ENCODE peak calls at places on chromosome 20, in nine cellular contexts. H is lower leg skin; M is A549; O is CD4-positive, alpha-beta memory T cell; T is fibroblast of mammary gland; E is endodermal cell; X is mucosa of descending colon; P is trophoblast cell; L is cardiac fibroblast. N is an unnamed sample.

GRCh38 chr20:34781250-34781649 is 44.2 kb downstream of the NCOA6 start:
- DNase-seq in H (no peak), M (no peak), O (no peak), T (no peak), E (no peak), X (no peak), P (no peak), L (no peak), N (no peak)

GRCh38 chr20:36273414-36274247 is 32.5 kb upstream of the DLGAP4 start:
- DNase-seq in H (no peak), M (peak), O (no peak), T (peak), E (no peak), X (peak), P (peak), L (peak), N (no peak)

GRCh38 chr20:12721636-12722035 is 287.1 kb upstream of the SPTLC3 start:
- DNase-seq in H (no peak), M (no peak), O (no peak), T (no peak), E (no peak), X (no peak), P (no peak), L (no peak), N (no peak)

GRCh38 chr20:43914697-43915208 is at the start of gene TOX2:
- DNase-seq in H (no peak), M (peak), O (peak), T (no peak), E (peak), X (peak), P (no peak), L (peak), N (peak)

GRCh38 chr20:37804584-37805566 is 98.1 kb upstream of the VSTM2L start:
- DNase-seq in H (peak), M (no peak), O (no peak), T (no peak), E (no peak), X (peak), P (no peak), L (peak), N (no peak)

GRCh38 chr20:36405255-36405654 is 99.1 kb downstream of the DLGAP4 start:
- DNase-seq in H (no peak), M (no peak), O (no peak), T (peak), E (no peak), X (no peak), P (no peak), L (peak), N (no peak)

GRCh38 chr20:19903168-19903676 is 113.9 kb upstream of the NAA20 start:
- DNase-seq in H (peak), M (peak), O (peak), T (peak), E (no peak), X (peak), P (no peak), L (peak), N (no peak)

GRCh38 chr20:6886065-6886729 is 118.7 kb downstream of the BMP2 start:
- DNase-seq in H (no peak), M (no peak), O (no peak), T (no peak), E (peak), X (no peak), P (no peak), L (no peak), N (no peak)

GRCh38 chr20:21707999-21708737 is 2.7 kb downstream of the PAX1 start:
- DNase-seq in H (no peak), M (no peak), O (no peak), T (no peak), E (no peak), X (no peak), P (no peak), L (no peak), N (no peak)

GRCh38 chr20:32452776-32453466 is 94.8 kb downstream of the ASXL1 start:
- DNase-seq in H (no peak), M (no peak), O (no peak), T (no peak), E (no peak), X (no peak), P (no peak), L (no peak), N (no peak)

GRCh38 chr20:13831476-13831875 is 46.6 kb downstream of the NDUFAF5 start:
- DNase-seq in H (no peak), M (no peak), O (no peak), T (no peak), E (no peak), X (no peak), P (no peak), L (no peak), N (no peak)

GRCh38 chr20:32761831-32762753 is at the start of gene DNMT3B:
- DNase-seq in H (peak), M (peak), O (peak), T (peak), E (peak), X (peak), P (peak), L (peak), N (peak)

GRCh38 chr20:6007094-6007528 is 46.7 kb downstream of the LRRN4 start:
- DNase-seq in H (no peak), M (no peak), O (no peak), T (no peak), E (no peak), X (peak), P (no peak), L (no peak), N (no peak)

GRCh38 chr20:44495802-44496481 is 20.3 kb downstream of the TTPAL start:
- DNase-seq in H (no peak), M (peak), O (no peak), T (peak), E (no peak), X (no peak), P (peak), L (peak), N (peak)

GRCh38 chr20:15446373-15446772 is 1109.0 kb upstream of the FLRT3 start:
- DNase-seq in H (no peak), M (no peak), O (no peak), T (no peak), E (no peak), X (no peak), P (no peak), L (no peak), N (no peak)

GRCh38 chr20:23226612-23227265 is 123.9 kb upstream of the NXT1 start:
- DNase-seq in H (no peak), M (no peak), O (no peak), T (peak), E (no peak), X (no peak), P (no peak), L (no peak), N (no peak)

GRCh38 chr20:40424695-40425094 is 264.3 kb downstream of the MAFB start:
- DNase-seq in H (no peak), M (no peak), O (no peak), T (no peak), E (no peak), X (no peak), P (no peak), L (no peak), N (no peak)

GRCh38 chr20:13788167-13788834 is 3.5 kb downstream of the NDUFAF5 start:
- DNase-seq in H (peak), M (peak), O (no peak), T (peak), E (peak), X (peak), P (peak), L (peak), N (peak)

GRCh38 chr20:53215166-53215565 is 243.0 kb downstream of the TSHZ2 start:
- DNase-seq in H (no peak), M (no peak), O (peak), T (no peak), E (no peak), X (no peak), P (no peak), L (no peak), N (no peak)

GRCh38 chr20:58233881-58234528 is 5.6 kb upstream of the ANKRD60 start:
- DNase-seq in H (no peak), M (peak), O (no peak), T (no peak), E (peak), X (peak), P (no peak), L (no peak), N (peak)

GRCh38 chr20:25288291-25289181 is 40.7 kb downstream of the PYGB start:
- DNase-seq in H (no peak), M (no peak), O (no peak), T (no peak), E (no peak), X (no peak), P (no peak), L (no peak), N (no peak)

GRCh38 chr20:34553366-34553867 is 5.1 kb upstream of the MAP1LC3A start:
- DNase-seq in H (no peak), M (no peak), O (no peak), T (no peak), E (no peak), X (no peak), P (no peak), L (no peak), N (peak)

GRCh38 chr20:50628326-50628725 is 63.0 kb downstream of the RIPOR3 start:
- DNase-seq in H (no peak), M (no peak), O (no peak), T (no peak), E (no peak), X (no peak), P (no peak), L (no peak), N (no peak)

GRCh38 chr20:9912290-9912689 is 73.4 kb upstream of the PAK5 start:
- DNase-seq in H (no peak), M (no peak), O (no peak), T (no peak), E (no peak), X (no peak), P (no peak), L (no peak), N (no peak)

GRCh38 chr20:41572010-41572572 is 46.1 kb downstream of the CHD6 start:
- DNase-seq in H (no peak), M (no peak), O (no peak), T (no peak), E (no peak), X (peak), P (no peak), L (no peak), N (no peak)

GRCh38 chr20:50577175-50578018 is 67.2 kb downstream of the PTPN1 start:
- DNase-seq in H (no peak), M (no peak), O (no peak), T (no peak), E (no peak), X (peak), P (no peak), L (no peak), N (no peak)

GRCh38 chr20:34750484-34750883 is 46.3 kb downstream of the TP53INP2 start:
- DNase-seq in H (no peak), M (no peak), O (no peak), T (no peak), E (no peak), X (no peak), P (no peak), L (no peak), N (no peak)

GRCh38 chr20:50338479-50339195 is 148.0 kb downstream of the CEBPB start:
- DNase-seq in H (peak), M (no peak), O (peak), T (no peak), E (peak), X (no peak), P (no peak), L (peak), N (peak)

GRCh38 chr20:61066541-61066940 is 185.5 kb upstream of the CDH4 start:
- DNase-seq in H (no peak), M (no peak), O (no peak), T (no peak), E (no peak), X (no peak), P (no peak), L (no peak), N (no peak)

GRCh38 chr20:34538671-34539123 is 19.8 kb upstream of the MAP1LC3A start:
- DNase-seq in H (no peak), M (peak), O (peak), T (peak), E (peak), X (peak), P (peak), L (peak), N (peak)

GRCh38 chr20:53034899-53035298 is 62.7 kb downstream of the TSHZ2 start:
- DNase-seq in H (no peak), M (no peak), O (no peak), T (no peak), E (peak), X (no peak), P (no peak), L (no peak), N (no peak)

GRCh38 chr20:59032713-59033059 is 551 bp upstream of the ATP5F1E start:
- DNase-seq in H (no peak), M (no peak), O (no peak), T (peak), E (no peak), X (no peak), P (peak), L (peak), N (peak)

GRCh38 chr20:37575884-37576283 is 48.2 kb upstream of the BLCAP start:
- DNase-seq in H (no peak), M (no peak), O (no peak), T (no peak), E (peak), X (no peak), P (no peak), L (no peak), N (no peak)

GRCh38 chr20:38303908-38304379 is at the start of gene BPI:
- DNase-seq in H (peak), M (no peak), O (no peak), T (no peak), E (no peak), X (peak), P (no peak), L (no peak), N (no peak)

GRCh38 chr20:45340951-45341350 is 7.3 kb downstream of the SDC4 start:
- DNase-seq in H (no peak), M (no peak), O (no peak), T (no peak), E (peak), X (no peak), P (no peak), L (no peak), N (no peak)

GRCh38 chr20:23242104-23242503 is 108.5 kb upstream of the NXT1 start:
- DNase-seq in H (no peak), M (no peak), O (no peak), T (no peak), E (no peak), X (no peak), P (no peak), L (no peak), N (no peak)

DNA sequence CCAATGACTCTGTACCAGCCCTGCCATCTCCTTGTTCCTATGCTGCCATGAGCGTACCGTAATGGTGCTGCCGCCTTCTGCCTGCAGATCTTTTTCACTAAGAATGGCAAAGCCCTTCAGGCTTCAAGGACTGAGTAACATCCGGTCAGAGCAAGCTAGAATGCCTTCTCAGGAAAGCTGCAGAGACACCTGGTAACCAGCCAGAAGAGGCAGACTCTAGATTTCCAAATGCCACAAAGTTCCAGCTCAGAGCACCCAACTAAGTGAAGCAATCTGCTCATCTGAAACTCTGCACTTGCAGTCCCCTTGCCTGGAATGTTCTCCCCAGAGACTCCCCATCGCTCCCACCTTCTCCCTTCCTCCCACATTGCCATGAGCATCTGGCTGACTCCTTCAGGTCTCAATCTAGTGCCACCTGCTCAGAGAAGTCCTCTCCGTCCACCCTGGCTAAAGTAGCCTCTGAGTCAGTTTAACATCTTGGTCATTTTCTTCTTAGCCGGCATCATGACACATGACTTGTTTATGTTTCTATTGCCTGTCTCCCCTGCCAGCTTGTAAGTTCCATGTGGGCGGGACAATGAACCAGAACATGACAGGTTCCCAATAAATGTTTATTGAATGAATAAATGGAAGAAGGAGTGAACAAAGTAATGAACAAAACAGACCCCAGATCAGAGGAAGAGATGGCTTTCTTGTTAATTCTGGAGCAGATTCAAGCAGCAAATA is 6.9 kb upstream of the OCSTAMP start:
- DNase-seq in H (no peak), M (no peak), O (no peak), T (peak), E (no peak), X (no peak), P (no peak), L (peak), N (peak)
- H3K4me3 ChIP-seq in H (no peak), M (no peak), O (no peak), T (no peak), E (no peak), X (no peak), P (no peak), L (no peak), N (no peak)

GRCh38 chr20:48292806-48293205 is 507.5 kb upstream of the SULF2 start:
- DNase-seq in H (no peak), M (no peak), O (no peak), T (no peak), E (peak), X (no peak), P (no peak), L (no peak), N (no peak)
- H3K4me3 ChIP-seq in H (no peak), M (no peak), O (no peak), T (no peak), E (no peak), X (no peak), P (no peak), L (no peak), N (no peak)

GRCh38 chr20:3088031-3088430 is 3.5 kb upstream of the AVP start:
- DNase-seq in H (no peak), M (no peak), O (no peak), T (no peak), E (no peak), X (no peak), P (no peak), L (no peak), N (no peak)

GRCh38 chr20:3094848-3095629 is 10.5 kb upstream of the AVP start:
- DNase-seq in H (no peak), M (no peak), O (no peak), T (no peak), E (no peak), X (no peak), P (no peak), L (no peak), N (no peak)

GRCh38 chr20:3093861-3094361 is 9.4 kb upstream of the AVP start:
- DNase-seq in H (no peak), M (no peak), O (peak), T (no peak), E (no peak), X (no peak), P (no peak), L (no peak), N (no peak)

GRCh38 chr20:3090565-3090964 is 6.0 kb upstream of the AVP start:
- DNase-seq in H (no peak), M (no peak), O (no peak), T (no peak), E (no peak), X (no peak), P (no peak), L (no peak), N (no peak)

DNA sequence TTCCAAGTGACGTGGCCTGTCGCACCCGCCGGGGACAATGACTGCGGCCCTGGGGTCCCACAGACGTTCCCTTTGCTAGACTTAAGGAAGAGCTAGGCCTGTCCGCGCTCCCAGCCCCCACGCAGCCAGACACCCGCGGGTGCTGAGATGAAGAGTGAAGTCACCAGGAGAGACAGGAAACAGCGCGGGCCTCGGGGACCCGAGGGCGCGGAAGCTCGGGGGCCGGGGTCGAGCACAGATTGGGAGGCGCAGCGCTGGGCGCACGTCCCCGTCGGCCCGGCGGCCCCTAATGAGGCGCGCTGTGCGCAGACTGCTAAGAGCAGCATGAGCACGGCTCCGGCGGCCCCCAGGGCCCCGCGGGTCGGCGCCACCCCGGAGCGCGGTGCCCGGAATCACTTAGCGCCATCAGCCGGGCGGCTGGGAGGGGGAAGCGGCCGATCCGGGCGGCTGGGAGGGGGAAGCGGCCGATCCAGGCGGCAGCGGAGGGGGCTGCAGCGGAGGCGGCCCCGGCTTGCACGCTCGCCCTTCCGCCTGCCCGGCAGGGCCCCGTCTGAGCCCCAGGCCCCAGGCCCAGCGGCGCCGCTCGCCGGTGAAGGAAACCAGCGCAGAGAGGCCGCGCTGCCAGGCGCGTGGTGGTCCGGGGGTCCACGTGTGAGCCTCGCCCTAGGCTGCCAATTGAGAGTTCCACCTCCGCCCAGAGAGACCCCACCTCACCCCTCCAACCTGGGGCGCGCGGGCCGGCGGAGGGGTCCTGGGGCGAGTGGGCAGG is 8.3 kb upstream of the AVP start:
- DNase-seq in H (no peak), M (no peak), O (peak), T (no peak), E (peak), X (no peak), P (no peak), L (no peak), N (no peak)
- H3K4me3 ChIP-seq in H (no peak), M (no peak), O (no peak), T (no peak), E (no peak), X (no peak), P (peak), L (no peak), N (no peak)

GRCh38 chr20:18705906-18706305 is 107.7 kb upstream of the SCP2D1 start:
- DNase-seq in H (no peak), M (no peak), O (no peak), T (peak), E (no peak), X (no peak), P (no peak), L (peak), N (no peak)

GRCh38 chr20:18702736-18703135 is 110.8 kb upstream of the SCP2D1 start:
- DNase-seq in H (peak), M (no peak), O (no peak), T (peak), E (no peak), X (no peak), P (no peak), L (peak), N (peak)

GRCh38 chr20:18701969-18702368 is 111.6 kb upstream of the SCP2D1 start:
- DNase-seq in H (no peak), M (no peak), O (no peak), T (no peak), E (no peak), X (no peak), P (no peak), L (no peak), N (no peak)

GRCh38 chr20:18705490-18705889 is 108.1 kb upstream of the SCP2D1 start:
- DNase-seq in H (no peak), M (no peak), O (no peak), T (peak), E (no peak), X (no peak), P (peak), L (peak), N (peak)
- H3K4me3 ChIP-seq in H (no peak), M (no peak), O (no peak), T (no peak), E (no peak), X (no peak), P (no peak), L (no peak), N (no peak)

GRCh38 chr20:63495771-63496403 is 3.0 kb downstream of the EEF1A2 start:
- DNase-seq in H (no peak), M (peak), O (peak), T (peak), E (peak), X (peak), P (no peak), L (peak), N (peak)
- H3K4me3 ChIP-seq in H (no peak), M (no peak), O (peak), T (no peak), E (no peak), X (no peak), P (no peak), L (peak), N (no peak)

GRCh38 chr20:47004179-47004578 is 109.5 kb downstream of the EYA2 start:
- DNase-seq in H (no peak), M (no peak), O (no peak), T (no peak), E (peak), X (no peak), P (no peak), L (no peak), N (no peak)
- H3K4me3 ChIP-seq in H (no peak), M (no peak), O (no peak), T (no peak), E (peak), X (no peak), P (no peak), L (no peak), N (no peak)

N was measured in MG63.